ENCODE peak calls at places on chromosomes 5 and 9, in five cellular contexts. R is A549, L is K562, T is HepG2, Q is H1. I is an unnamed sample.

GRCh38 chr5:119288364-119289047 is 67.3 kb upstream of the TNFAIP8 start:
- DNase-seq in R (no peak), L (no peak), T (no peak), Q (no peak), I (peak; percentile 34)

GRCh38 chr9:103990311-103990710 is 103.8 kb upstream of the SMC2 start:
- DNase-seq in R (no peak), L (no peak), T (no peak), Q (no peak), I (no peak)

GRCh38 chr9:93576296-93577044 is at the start of gene PHF2:
- DNase-seq in R (no peak), L (peak; percentile 89), T (no peak), Q (no peak), I (no peak)

GRCh38 chr9:134141906-134142305 is 6.0 kb downstream of the WDR5 start:
- DNase-seq in R (no peak), L (no peak), T (no peak), Q (no peak), I (no peak)

GRCh38 chr9:89366711-89367110 is 48.4 kb downstream of the SECISBP2 start:
- DNase-seq in R (no peak), L (no peak), T (no peak), Q (no peak), I (no peak)

GRCh38 chr5:87393331-87393730 is 19.4 kb downstream of the CCNH start:
- DNase-seq in R (peak; percentile 22), L (no peak), T (no peak), Q (no peak), I (peak; percentile 87)

GRCh38 chr9:121246821-121247511 is 21.0 kb upstream of the GSN start:
- DNase-seq in R (no peak), L (no peak), T (no peak), Q (no peak), I (peak; percentile 93)

GRCh38 chr9:444528-444927 is 229.9 kb downstream of the DOCK8 start:
- DNase-seq in R (no peak), L (no peak), T (no peak), Q (no peak), I (no peak)

GRCh38 chr9:88651682-88652633 is 117.0 kb downstream of the NXNL2 start:
- DNase-seq in R (peak; percentile 83), L (peak; percentile 8), T (no peak), Q (no peak), I (peak; percentile 99)

GRCh38 chr9:137479315-137479861 is 20.3 kb upstream of the NSMF start:
- DNase-seq in R (no peak), L (no peak), T (no peak), Q (no peak), I (peak; percentile 11)

GRCh38 chr5:17187401-17187800 is 30.0 kb upstream of the BASP1 start:
- DNase-seq in R (no peak), L (no peak), T (no peak), Q (no peak), I (peak; percentile 82)

GRCh38 chr5:125311743-125312142 is 565.3 kb upstream of the ZNF608 start:
- DNase-seq in R (peak; percentile 37), L (no peak), T (no peak), Q (no peak), I (peak; percentile 94)

GRCh38 chr5:93592866-93593265 is 9.8 kb downstream of the NR2F1 start:
- DNase-seq in R (no peak), L (no peak), T (no peak), Q (no peak), I (no peak)

GRCh38 chr5:38782185-38782584 is 63.6 kb upstream of the OSMR start:
- DNase-seq in R (no peak), L (no peak), T (no peak), Q (no peak), I (no peak)

GRCh38 chr5:180175015-180175431 is 34.0 kb downstream of the RASGEF1C start:
- DNase-seq in R (no peak), L (no peak), T (no peak), Q (no peak), I (no peak)

GRCh38 chr9:86766912-86767311 is 180.4 kb downstream of the GAS1 start:
- DNase-seq in R (no peak), L (no peak), T (peak; percentile 13), Q (no peak), I (peak; percentile 89)

GRCh38 chr5:113034182-113034773 is 57.7 kb downstream of the DCP2 start:
- DNase-seq in R (no peak), L (no peak), T (no peak), Q (no peak), I (peak; percentile 95)

GRCh38 chr9:71725590-71726338 is 42.5 kb downstream of the CEMIP2 start:
- DNase-seq in R (peak; percentile 93), L (peak; percentile 25), T (peak; percentile 95), Q (no peak), I (peak; percentile 90)

GRCh38 chr9:134602547-134603362 is 38.8 kb upstream of the COL5A1 start:
- DNase-seq in R (peak; percentile 92), L (no peak), T (peak; percentile 42), Q (no peak), I (peak; percentile 99)

GRCh38 chr5:37722236-37723146 is 117.3 kb downstream of the GDNF start:
- DNase-seq in R (peak; percentile 17), L (no peak), T (peak; percentile 73), Q (no peak), I (peak; percentile 96)

GRCh38 chr9:130480673-130481072 is 35.9 kb downstream of the ASS1 start:
- DNase-seq in R (peak; percentile 36), L (peak; percentile 66), T (no peak), Q (peak; percentile 83), I (no peak)

GRCh38 chr5:179495906-179496455 is 54.4 kb upstream of the RUFY1 start:
- DNase-seq in R (peak; percentile 21), L (no peak), T (no peak), Q (no peak), I (no peak)

GRCh38 chr9:93852728-93853127 is 102.4 kb downstream of the BARX1 start:
- DNase-seq in R (no peak), L (no peak), T (no peak), Q (no peak), I (no peak)

GRCh38 chr5:178346607-178347334 is 114.2 kb upstream of the PHYKPL start:
- DNase-seq in R (no peak), L (no peak), T (no peak), Q (no peak), I (no peak)

GRCh38 chr9:13552606-13553215 is 273.2 kb upstream of the MPDZ start:
- DNase-seq in R (no peak), L (no peak), T (no peak), Q (no peak), I (no peak)

GRCh38 chr5:95043648-95044047 is 241.2 kb downstream of the MCTP1 start:
- DNase-seq in R (no peak), L (no peak), T (no peak), Q (no peak), I (no peak)

GRCh38 chr5:95048633-95049032 is 236.3 kb downstream of the MCTP1 start:
- DNase-seq in R (no peak), L (no peak), T (no peak), Q (no peak), I (no peak)

GRCh38 chr5:95042040-95042439 is 242.9 kb downstream of the MCTP1 start:
- DNase-seq in R (no peak), L (no peak), T (no peak), Q (no peak), I (no peak)

GRCh38 chr5:95043234-95043633 is 241.7 kb downstream of the MCTP1 start:
- DNase-seq in R (no peak), L (no peak), T (no peak), Q (no peak), I (no peak)

GRCh38 chr5:95044096-95044495 is 240.8 kb downstream of the MCTP1 start:
- DNase-seq in R (no peak), L (no peak), T (no peak), Q (no peak), I (no peak)
- TF ChIP-seq MAFK in R (no peak), L (no peak), T (no peak), Q (no peak), I (no peak)

GRCh38 chr9:94874316-94874715 is 147.8 kb downstream of the AOPEP start:
- DNase-seq in R (no peak), L (no peak), T (no peak), Q (peak; percentile 1), I (peak; percentile 84)
- TF ChIP-seq MAFK in R (no peak), L (no peak), T (peak; percentile 16), Q (no peak), I (peak; percentile 79)

GRCh38 chr9:76203373-76203772 is 190.9 kb downstream of the RFK start:
- DNase-seq in R (no peak), L (no peak), T (no peak), Q (no peak), I (no peak)

GRCh38 chr9:76194896-76195295 is 199.3 kb downstream of the RFK start:
- DNase-seq in R (no peak), L (no peak), T (no peak), Q (no peak), I (peak; percentile 64)

GRCh38 chr9:76200315-76200714 is 193.9 kb downstream of the RFK start:
- DNase-seq in R (no peak), L (no peak), T (no peak), Q (no peak), I (peak; percentile 45)

GRCh38 chr9:76200730-76201129 is 193.5 kb downstream of the RFK start:
- DNase-seq in R (no peak), L (no peak), T (no peak), Q (no peak), I (no peak)

DNA sequence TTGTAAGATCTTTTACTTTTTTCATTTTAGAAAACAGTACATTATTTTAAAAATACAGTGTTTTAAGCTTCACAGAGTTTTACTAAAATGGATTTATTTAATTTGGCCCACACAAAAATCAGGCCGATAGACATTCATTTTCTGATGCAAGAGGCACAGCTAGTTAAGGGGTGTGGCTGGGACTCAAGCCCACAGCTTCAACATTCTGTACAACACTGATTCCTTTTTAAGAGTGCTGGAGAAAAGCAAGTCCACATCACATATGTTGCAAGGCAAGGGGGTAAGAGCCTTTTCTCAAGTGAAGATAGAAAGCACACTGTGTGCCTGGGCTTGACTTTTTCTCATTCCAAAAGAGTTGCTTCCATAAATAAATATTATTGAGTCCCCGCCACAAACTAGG is 195.9 kb downstream of the RFK start:
- DNase-seq in R (no peak), L (no peak), T (no peak), Q (no peak), I (peak; percentile 47)
- TF ChIP-seq MAFK in R (no peak), L (no peak), T (no peak), Q (no peak), I (no peak)

DNA sequence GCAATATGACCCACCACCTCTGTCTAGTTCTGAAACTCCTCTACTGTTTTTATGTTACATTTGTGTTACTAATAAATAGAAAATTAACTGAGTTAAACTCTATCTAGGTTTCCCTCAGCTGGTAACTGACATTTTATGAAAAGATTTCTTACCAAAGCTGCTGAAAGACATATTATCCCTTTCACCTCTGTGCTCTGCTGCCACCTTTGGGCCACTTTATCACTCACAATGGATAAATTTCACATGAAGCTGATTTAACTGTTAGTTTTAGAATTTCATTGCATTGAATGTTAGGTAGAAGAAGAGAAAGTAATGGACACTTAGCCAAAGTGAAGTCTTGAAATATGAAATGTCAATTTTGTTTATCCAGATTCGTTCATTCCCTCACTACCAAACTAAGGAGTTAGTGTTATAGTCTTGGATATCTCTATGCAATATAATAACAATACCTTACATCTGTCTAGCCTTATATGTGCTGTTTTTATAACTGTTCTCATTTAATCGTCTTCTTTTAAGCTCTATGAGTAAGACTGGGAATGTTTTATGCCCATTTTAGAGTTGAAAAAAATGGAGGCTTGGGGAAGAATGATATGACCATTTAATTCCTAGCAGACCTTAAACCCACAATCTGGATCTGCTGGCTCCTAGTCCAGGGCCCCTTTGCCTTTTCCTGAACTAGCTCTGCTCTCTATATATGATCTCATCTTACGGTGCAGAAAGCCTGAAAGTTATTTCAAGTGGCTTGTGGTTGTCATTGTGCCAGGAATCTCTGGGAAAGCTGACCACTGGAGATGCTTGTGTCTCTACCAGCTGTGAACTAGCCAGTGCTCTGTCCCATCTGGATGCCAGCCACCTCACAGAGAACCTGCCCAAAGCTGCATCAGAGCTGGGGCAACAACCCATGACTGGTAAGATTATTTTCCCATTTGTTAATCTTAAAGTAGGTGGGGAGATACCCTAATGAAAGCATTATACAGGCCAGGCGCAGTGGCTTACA is 97.1 kb downstream of the GOLPH3 start:
- DNase-seq in R (peak; percentile 62), L (peak; percentile 45), T (peak; percentile 27), Q (no peak), I (peak; percentile 59)
- TF ChIP-seq MAFK in R (no peak), L (no peak), T (no peak), Q (no peak), I (no peak)